ENCODE peak calls at places on chromosomes 7 and 10, in five cellular contexts. Q is stimulated activated naive B cell treated with anti-CD40 and anti-IgM and Interleukin-4, amounts not matched to agents 10 μg/mL and 1 μg/mL and 100 μg/mL, for 72 hours; R is pancreas; M is heart left ventricle; X is activated naive CD8-positive, alpha-beta T cell treated with anti-CD3 and anti-CD28 coated beads, Interleukin-2, amount 10 ng/mL, durations not matched to agents 7 days and 5 days. H is an unnamed sample.

GRCh38 chr7:134690614-134691504 is 44.2 kb downstream of the BPGM start:
- ATAC-seq in M (no peak), Q (no peak), X (no peak), R (no peak), H (peak; percentile 35)

GRCh38 chr10:130189466-130190064 is 53.4 kb downstream of the GLRX3 start:
- ATAC-seq in Q (no peak), M (no peak), X (no peak), R (no peak), H (no peak)

GRCh38 chr10:3217301-3217700 is 44.7 kb upstream of the PITRM1 start:
- ATAC-seq in R (no peak), M (no peak), X (no peak), Q (no peak), H (no peak)

GRCh38 chr7:69622014-69622818 is 23.9 kb downstream of the AUTS2 start:
- ATAC-seq in Q (no peak), R (no peak), M (no peak), X (no peak), H (no peak)

GRCh38 chr10:75709830-75710229 is 278.4 kb downstream of the LRMDA start:
- ATAC-seq in X (no peak), R (no peak), M (no peak), Q (no peak), H (no peak)

GRCh38 chr7:95470452-95470851 is 15.3 kb upstream of the ASB4 start:
- ATAC-seq in Q (peak; percentile 92), R (peak; percentile 84), X (no peak), M (peak; percentile 58), H (no peak)

GRCh38 chr10:101301111-101301731 is 52.7 kb upstream of the BTRC start:
- ATAC-seq in R (peak; percentile 86), Q (peak; percentile 53), M (peak; percentile 86), X (peak; percentile 55), H (no peak)

GRCh38 chr7:127815631-127816145 is 163.7 kb downstream of the SND1 start:
- ATAC-seq in X (no peak), M (no peak), Q (no peak), R (no peak), H (no peak)

GRCh38 chr10:71575446-71575845 is 144.1 kb downstream of the C10orf105 start:
- ATAC-seq in Q (no peak), R (no peak), X (no peak), M (peak; percentile 84), H (no peak)

GRCh38 chr10:117678106-117678505 is 135.6 kb downstream of the EMX2 start:
- ATAC-seq in R (no peak), Q (no peak), M (no peak), X (no peak), H (no peak)

GRCh38 chr7:151100921-151101320 is 14.6 kb downstream of the AGAP3 start:
- ATAC-seq in X (no peak), Q (no peak), M (no peak), R (no peak), H (no peak)

GRCh38 chr7:157467496-157468212 is 130.8 kb downstream of the DNAJB6 start:
- ATAC-seq in Q (no peak), M (no peak), X (no peak), R (no peak), H (no peak)

GRCh38 chr10:73168486-73168844 is 546 bp downstream of the FAM149B1 start:
- ATAC-seq in R (no peak), Q (peak; percentile 12), X (peak; percentile 10), M (peak; percentile 38), H (no peak)

GRCh38 chr10:116766241-116767198 is 24.2 kb upstream of the HSPA12A start:
- ATAC-seq in Q (no peak), R (no peak), X (no peak), M (no peak), H (no peak)

GRCh38 chr10:113977174-113977573 is 66.5 kb upstream of the ADRB1 start:
- ATAC-seq in X (no peak), M (no peak), Q (no peak), R (no peak), H (no peak)

GRCh38 chr10:117166420-117167345 is 28.6 kb upstream of the VAX1 start:
- ATAC-seq in Q (no peak), X (no peak), R (no peak), M (no peak), H (no peak)

GRCh38 chr7:55212838-55213237 is 152.3 kb upstream of the LANCL2 start:
- ATAC-seq in M (no peak), X (no peak), R (no peak), Q (no peak), H (peak; percentile 32)

GRCh38 chr10:102117391-102118159 is 2.6 kb downstream of the LDB1 start:
- ATAC-seq in R (peak; percentile 40), M (peak; percentile 36), X (peak; percentile 38), Q (peak; percentile 8), H (no peak)

GRCh38 chr10:78367012-78367411 is 333.3 kb downstream of the RPS24 start:
- ATAC-seq in X (no peak), M (no peak), R (peak; percentile 15), Q (no peak), H (no peak)

GRCh38 chr10:132632851-132633684 is 95.5 kb downstream of the INPP5A start:
- ATAC-seq in X (no peak), M (no peak), Q (peak; percentile 91), R (no peak), H (peak; percentile 19)

GRCh38 chr10:62000037-62000603 is 98.6 kb downstream of the ARID5B start:
- ATAC-seq in Q (peak; percentile 89), X (no peak), R (no peak), M (no peak), H (no peak)

GRCh38 chr10:3720228-3721019 is 64.6 kb downstream of the KLF6 start:
- ATAC-seq in M (peak; percentile 97), X (no peak), Q (peak; percentile 56), R (peak; percentile 19), H (peak; percentile 83)

GRCh38 chr7:31478018-31478417 is 35.9 kb upstream of the ITPRID1 start:
- ATAC-seq in X (no peak), M (no peak), R (no peak), Q (no peak), H (no peak)

GRCh38 chr10:97514344-97514743 is 15.6 kb downstream of the UBTD1 start:
- ATAC-seq in Q (no peak), M (peak; percentile 75), R (no peak), X (no peak), H (no peak)

GRCh38 chr10:73953665-73954064 is 42.7 kb downstream of the PLAU start:
- ATAC-seq in X (no peak), Q (no peak), R (no peak), M (no peak), H (no peak)

GRCh38 chr7:89332026-89332425 is 536.5 kb upstream of the TEX47 start:
- ATAC-seq in M (no peak), Q (no peak), R (no peak), X (no peak), H (no peak)

GRCh38 chr7:40297741-40298311 is 163.0 kb downstream of the SUGCT start:
- ATAC-seq in Q (no peak), R (no peak), X (no peak), M (no peak), H (no peak)

GRCh38 chr7:115135769-115136410 is 214.0 kb downstream of the MDFIC start:
- ATAC-seq in X (peak; percentile 52), Q (no peak), R (peak; percentile 88), M (peak; percentile 66), H (no peak)

GRCh38 chr7:127872122-127872521 is 159.1 kb downstream of the LRRC4 start:
- ATAC-seq in R (no peak), M (no peak), X (no peak), Q (peak; percentile 52), H (no peak)

GRCh38 chr7:108660465-108660864 is 90.8 kb downstream of the DNAJB9 start:
- ATAC-seq in R (peak; percentile 35), X (no peak), M (no peak), Q (no peak), H (no peak)

GRCh38 chr10:56068473-56069263 is 292.4 kb downstream of the ZWINT start:
- ATAC-seq in Q (no peak), M (no peak), X (no peak), R (no peak), H (peak; percentile 31)

GRCh38 chr7:46322937-46323336 is 401.9 kb upstream of the IGFBP3 start:
- ATAC-seq in Q (no peak), R (no peak), X (no peak), M (no peak), H (no peak)

GRCh38 chr7:129767120-129768011 is 155.8 kb downstream of the NRF1 start:
- ATAC-seq in M (no peak), X (no peak), R (no peak), Q (no peak), H (no peak)

GRCh38 chr10:116542007-116542677 is 3.6 kb upstream of the PNLIP start:
- ATAC-seq in M (no peak), X (no peak), R (peak; percentile 78), Q (no peak), H (no peak)

H was measured in gastroesophageal sphincter.